ENCODE peak calls at places on chromosomes 1 and 21, in four cellular contexts. I, C, J and N are unnamed samples. For H3K36me3, the result is how much of the 10 kb centered on the place peaks cover.

GRCh38 chr1:200905411-200906052 is 10.8 kb downstream of the INAVA start:
- DNase-seq in C (no peak), I (no peak), J (peak), N (no peak)

GRCh38 chr1:23423415-23424170 is 955 bp downstream of the TCEA3 start:
- DNase-seq in I (no peak), J (no peak), C (peak), N (no peak)

GRCh38 chr1:211920141-211920572 is 89.6 kb upstream of the LPGAT1 start:
- DNase-seq in J (peak), I (peak), C (peak), N (no peak)

GRCh38 chr21:45324430-45325205 is 36.9 kb upstream of the POFUT2 start:
- DNase-seq in I (peak), C (peak), J (no peak), N (peak)

GRCh38 chr1:228486596-228487335 is 416 bp upstream of the RNF187 start:
- DNase-seq in I (peak), J (peak), C (peak), N (peak)

GRCh38 chr1:221431968-221432367 is 309.9 kb downstream of the DUSP10 start:
- DNase-seq in I (no peak), C (no peak), J (no peak), N (no peak)

GRCh38 chr1:99869723-99870122 is 19.6 kb downstream of the AGL start:
- DNase-seq in I (no peak), J (no peak), C (no peak), N (no peak)

GRCh38 chr1:109133815-109134214 is 19.9 kb downstream of the ELAPOR1 start:
- DNase-seq in C (peak), J (no peak), I (no peak), N (no peak)

GRCh38 chr1:8136766-8137165 is 110.7 kb upstream of the ERRFI1 start:
- DNase-seq in J (peak), C (no peak), I (no peak), N (no peak)

GRCh38 chr21:45258476-45258875 is 29.2 kb downstream of the POFUT2 start:
- DNase-seq in I (no peak), C (no peak), J (no peak), N (peak)

GRCh38 chr1:172973424-172973823 is 77.3 kb downstream of the TNFSF18 start:
- DNase-seq in I (no peak), J (no peak), C (no peak), N (no peak)

DNA sequence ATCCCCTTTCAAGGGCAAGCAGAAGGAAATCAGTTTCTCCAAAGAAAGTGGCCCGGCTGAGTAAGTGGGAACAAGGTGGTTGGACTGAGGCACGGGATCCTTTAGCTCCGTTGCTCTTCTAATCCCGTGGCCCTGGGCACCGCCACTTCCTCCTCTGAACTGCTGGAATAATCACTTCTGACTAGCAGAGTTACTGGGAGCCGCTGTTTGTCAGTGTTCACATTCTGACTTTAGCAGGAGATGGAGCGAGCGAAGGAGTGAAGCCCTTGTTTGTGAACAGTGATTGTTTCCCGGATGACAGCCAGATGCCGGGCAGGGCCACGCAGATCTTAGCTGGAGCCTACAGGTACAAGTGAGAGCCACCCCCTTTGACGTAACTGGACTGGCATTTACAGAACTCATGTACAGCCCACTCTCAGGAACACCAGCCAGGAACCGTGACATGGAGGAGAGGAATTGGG is 1.3 kb upstream of the ZNF496 start:
- DNase-seq in C (no peak), I (no peak), J (no peak), N (no peak)
- H3K27ac ChIP-seq in C (peak), I (no peak), J (peak), N (no peak)

GRCh38 chr1:218297867-218298266 is 12.8 kb downstream of the RRP15 start:
- DNase-seq in J (no peak), C (no peak), I (no peak), N (no peak)
- H3K4me3 ChIP-seq in J (no peak), C (no peak), I (no peak), N (no peak)

DNA sequence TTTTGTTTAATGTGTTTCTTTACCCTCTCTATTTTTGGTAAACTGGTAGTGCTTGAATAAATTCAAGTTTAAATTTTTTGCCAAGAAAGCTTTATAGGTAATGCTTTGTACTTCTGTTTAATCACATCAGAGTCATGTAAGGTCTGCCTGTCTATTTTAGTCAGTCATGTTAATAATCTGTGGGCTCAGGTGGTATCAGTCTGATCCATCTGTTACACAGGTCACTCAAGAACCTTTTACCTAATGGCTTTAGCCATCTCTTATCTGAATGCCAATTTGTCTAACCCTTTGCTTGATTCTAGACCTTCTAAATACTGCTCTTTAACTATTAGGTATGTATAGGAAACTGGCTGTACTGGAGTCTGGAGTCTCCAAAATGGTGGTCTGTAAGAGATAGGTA is 16.6 kb downstream of the MDM4 start:
- DNase-seq in J (no peak), I (no peak), C (no peak), N (no peak)
- H3K36me3 ChIP-seq in J (under half), I (under half), C (half or more), N (half or more)

GRCh38 chr1:40691538-40692428 is at the start of gene NFYC:
- DNase-seq in I (peak), J (peak), C (peak), N (peak)

GRCh38 chr1:40694353-40694874 is 2.9 kb downstream of the NFYC start:
- DNase-seq in J (no peak), I (no peak), C (no peak), N (no peak)

GRCh38 chr1:40690919-40691537 is 476 bp upstream of the NFYC start:
- DNase-seq in J (no peak), C (no peak), I (no peak), N (no peak)

GRCh38 chr1:40693425-40693824 is 1.9 kb downstream of the NFYC start:
- DNase-seq in J (no peak), C (no peak), I (no peak), N (no peak)

DNA sequence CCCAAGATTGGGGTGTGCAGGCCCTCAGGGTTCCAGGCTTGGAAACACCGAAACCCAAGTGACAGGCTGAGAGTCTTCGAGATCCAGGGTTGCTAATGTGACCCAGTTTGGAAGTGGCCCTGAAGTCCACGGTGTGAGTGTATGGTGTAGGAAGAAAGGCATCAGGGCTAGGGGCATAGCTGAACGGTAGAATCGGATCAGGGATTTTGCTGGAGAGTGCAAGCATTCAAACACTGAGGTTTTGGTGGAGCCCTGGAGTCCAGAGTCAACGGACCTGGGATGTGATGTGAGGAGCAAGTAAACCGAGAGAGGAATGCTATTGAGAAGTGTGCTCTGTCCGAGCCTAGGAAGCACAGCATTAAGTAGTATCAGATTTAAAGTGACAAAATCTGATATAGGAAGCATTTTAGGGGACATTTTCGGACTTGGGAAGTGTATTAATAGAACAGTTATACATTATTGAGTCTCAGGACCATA is 963 bp downstream of the NFYC start:
- DNase-seq in C (no peak), J (peak), I (no peak), N (no peak)
- H3K27ac ChIP-seq in C (peak), J (peak), I (peak), N (peak)

DNA sequence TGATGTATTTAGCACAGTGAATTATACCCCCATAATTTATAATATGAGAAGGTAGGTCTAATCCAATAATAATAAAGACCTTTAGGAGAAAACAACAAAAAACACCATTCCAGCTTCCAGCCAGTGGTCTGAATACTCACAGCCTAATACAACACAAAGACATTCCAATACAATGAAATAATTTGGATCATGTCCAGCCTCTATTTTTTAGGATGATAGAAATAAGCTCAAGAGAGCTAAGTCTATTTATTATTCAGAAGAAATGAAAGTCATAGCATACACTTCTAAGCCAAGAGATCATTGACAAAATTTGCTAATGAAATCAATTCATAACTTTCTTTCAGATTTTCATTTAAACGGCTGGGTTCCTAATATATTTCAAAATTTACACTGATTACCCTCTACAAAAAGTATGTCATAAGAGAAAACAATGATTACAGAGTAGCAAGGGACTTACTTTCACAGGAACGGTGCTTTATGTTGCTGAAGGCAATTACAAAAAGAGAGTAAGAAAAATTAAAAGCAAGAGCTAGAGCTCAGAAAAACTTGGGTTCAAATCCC is 25.1 kb downstream of the WLS start:
- DNase-seq in J (no peak), I (no peak), C (no peak), N (peak)
- H3K4me3 ChIP-seq in J (no peak), I (no peak), C (no peak), N (no peak)

GRCh38 chr1:950268-950667 is 8.8 kb downstream of the NOC2L start:
- DNase-seq in C (no peak), I (no peak), J (no peak), N (no peak)
- H3K36me3 ChIP-seq in C (half or more), I (under half), J (half or more), N (half or more)

GRCh38 chr1:27454610-27455009 is 35.4 kb downstream of the WASF2 start:
- DNase-seq in C (no peak), I (no peak), J (no peak), N (no peak)
- H3K27ac ChIP-seq in C (no peak), I (no peak), J (no peak), N (no peak)

DNA sequence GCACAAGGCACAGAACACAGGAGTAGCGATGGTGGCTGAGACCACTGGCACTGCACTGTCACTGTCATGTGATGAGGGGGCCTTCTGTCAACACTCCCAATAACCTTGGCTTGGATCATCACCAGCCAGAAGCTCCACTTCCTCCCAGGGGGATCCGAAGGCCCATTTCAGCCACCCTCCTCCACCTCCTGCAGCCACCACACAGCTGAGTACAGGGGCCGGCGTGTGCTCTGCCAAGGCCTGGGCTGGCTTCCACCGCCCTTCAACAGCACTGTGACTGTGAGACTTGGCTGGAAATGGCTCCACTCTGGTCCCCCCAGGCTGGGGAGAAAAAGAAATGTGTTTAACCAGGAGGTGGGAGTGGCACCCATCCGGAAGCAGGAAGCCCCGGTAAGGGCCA is 9.9 kb upstream of the NADK start:
- DNase-seq in C (no peak), J (no peak), I (no peak), N (no peak)
- H3K4me3 ChIP-seq in C (no peak), J (no peak), I (no peak), N (no peak)